ENCODE peak calls at places on chromosomes 3 and 15, in ten cellular contexts. X, D, H, K, G, Y, E, V, A and R are unnamed samples.

GRCh38 chr15:60373327-60373726 is 24.5 kb downstream of the ANXA2 start:
- DNase-seq in X (no peak), D (no peak), H (no peak), K (no peak), G (no peak), Y (no peak), E (no peak), V (no peak), A (no peak), R (no peak)

GRCh38 chr3:64803469-64803868 is 115.7 kb upstream of the ADAMTS9 start:
- DNase-seq in X (no peak), D (no peak), H (no peak), K (no peak), G (no peak), Y (no peak), E (no peak), V (no peak), A (no peak), R (no peak)

GRCh38 chr15:49361370-49361769 is 61.7 kb upstream of the FGF7 start:
- DNase-seq in X (no peak), D (no peak), H (no peak), K (no peak), G (no peak), Y (no peak), E (no peak), V (no peak), A (no peak), R (peak; percentile 14)

GRCh38 chr3:69137006-69137405 is 14.6 kb upstream of the LMOD3 start:
- DNase-seq in X (peak; percentile 4), D (no peak), H (no peak), K (no peak), G (no peak), Y (no peak), E (no peak), V (peak; percentile 36), A (peak; percentile 25), R (no peak)

GRCh38 chr3:108180214-108180613 is 42.0 kb downstream of the IFT57 start:
- DNase-seq in X (no peak), D (no peak), H (no peak), K (no peak), G (no peak), Y (no peak), E (no peak), V (peak; percentile 79), A (peak; percentile 91), R (peak; percentile 61)

GRCh38 chr3:115659253-115659652 is 35.9 kb downstream of the GAP43 start:
- DNase-seq in X (no peak), D (no peak), H (no peak), K (no peak), G (no peak), Y (peak; percentile 4), E (no peak), V (no peak), A (no peak), R (no peak)

GRCh38 chr15:78241017-78241416 is 6.7 kb upstream of the ACSBG1 start:
- DNase-seq in X (peak; percentile 33), D (no peak), H (peak; percentile 86), K (peak; percentile 88), G (peak; percentile 39), Y (peak; percentile 73), E (peak; percentile 80), V (peak; percentile 59), A (peak; percentile 47), R (peak; percentile 22)

GRCh38 chr3:21407743-21408142 is 343.3 kb downstream of the ZNF385D start:
- DNase-seq in X (no peak), D (no peak), H (no peak), K (no peak), G (no peak), Y (no peak), E (no peak), V (no peak), A (no peak), R (no peak)

GRCh38 chr3:16374047-16375019 is 109.3 kb downstream of the OXNAD1 start:
- DNase-seq in X (no peak), D (no peak), H (no peak), K (no peak), G (no peak), Y (peak; percentile 80), E (no peak), V (no peak), A (no peak), R (no peak)

GRCh38 chr3:122245513-122246174 is 62.2 kb downstream of the CASR start:
- DNase-seq in X (peak; percentile 30), D (no peak), H (no peak), K (no peak), G (no peak), Y (peak; percentile 46), E (no peak), V (peak; percentile 78), A (peak; percentile 84), R (no peak)

GRCh38 chr3:36859494-36859893 is 85.4 kb downstream of the TRANK1 start:
- DNase-seq in X (no peak), D (no peak), H (no peak), K (no peak), G (no peak), Y (no peak), E (no peak), V (no peak), A (no peak), R (no peak)

GRCh38 chr3:36866358-36866757 is 78.5 kb downstream of the TRANK1 start:
- DNase-seq in X (no peak), D (no peak), H (no peak), K (no peak), G (no peak), Y (no peak), E (peak; percentile 14), V (no peak), A (peak; percentile 59), R (no peak)

GRCh38 chr3:36868614-36869436 is 76.0 kb downstream of the TRANK1 start:
- DNase-seq in X (peak; percentile 32), D (peak; percentile 16), H (no peak), K (peak; percentile 58), G (no peak), Y (peak; percentile 67), E (peak; percentile 78), V (peak; percentile 63), A (peak; percentile 34), R (peak; percentile 11)

GRCh38 chr3:36867810-36868209 is 77.0 kb downstream of the TRANK1 start:
- DNase-seq in X (no peak), D (no peak), H (no peak), K (no peak), G (no peak), Y (no peak), E (no peak), V (no peak), A (no peak), R (no peak)

DNA sequence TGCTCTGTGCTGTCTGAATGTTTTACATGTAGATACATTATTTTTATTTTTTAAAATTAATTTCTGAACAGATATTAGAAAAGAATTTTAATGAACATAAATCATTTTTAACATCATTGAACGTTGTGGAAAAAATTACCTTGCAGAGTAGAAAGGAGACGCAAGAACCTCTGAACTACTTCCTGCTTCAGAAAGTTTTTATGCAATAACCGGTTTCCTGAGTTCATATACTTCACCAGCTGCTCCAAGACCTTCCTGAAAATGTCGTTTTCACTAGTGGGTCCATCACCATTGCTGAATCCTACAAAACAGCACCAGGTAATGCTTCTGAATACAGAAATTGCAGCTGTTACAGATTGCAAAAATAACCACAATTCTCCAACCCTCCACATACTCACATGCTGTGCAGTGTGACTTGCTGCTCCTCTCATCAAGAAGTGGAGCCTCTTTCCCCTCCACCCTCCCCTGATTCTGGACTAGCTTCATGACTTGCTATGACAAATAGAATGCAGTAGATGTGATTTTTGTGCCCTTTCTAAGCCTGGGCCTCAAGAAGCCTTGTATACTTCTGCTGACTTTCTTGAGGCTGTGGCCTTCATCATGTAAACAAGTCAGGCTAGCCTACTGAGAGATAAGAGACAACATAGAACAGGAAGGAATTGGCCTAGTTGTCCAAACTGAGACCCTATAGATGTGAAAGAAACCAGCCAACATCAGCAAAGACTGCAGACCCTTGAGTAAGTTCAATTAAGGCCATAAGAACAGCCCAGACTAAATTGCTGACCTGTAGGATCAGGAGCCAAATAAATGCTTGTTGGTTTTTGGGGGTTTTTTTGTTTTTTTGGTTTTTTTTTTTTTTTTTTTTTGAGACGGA is 80.4 kb downstream of the TRANK1 start:
- DNase-seq in X (no peak), D (no peak), H (no peak), K (no peak), G (no peak), Y (no peak), E (no peak), V (no peak), A (no peak), R (no peak)
- H3K4me3 ChIP-seq in X (no peak overlapping the region), D (no peak overlapping the region), H (no peak overlapping the region), K (no peak overlapping the region), G (no peak overlapping the region), Y (no peak overlapping the region), E (no peak overlapping the region), V (no peak overlapping the region), A (no peak overlapping the region), R (no peak overlapping the region)

DNA sequence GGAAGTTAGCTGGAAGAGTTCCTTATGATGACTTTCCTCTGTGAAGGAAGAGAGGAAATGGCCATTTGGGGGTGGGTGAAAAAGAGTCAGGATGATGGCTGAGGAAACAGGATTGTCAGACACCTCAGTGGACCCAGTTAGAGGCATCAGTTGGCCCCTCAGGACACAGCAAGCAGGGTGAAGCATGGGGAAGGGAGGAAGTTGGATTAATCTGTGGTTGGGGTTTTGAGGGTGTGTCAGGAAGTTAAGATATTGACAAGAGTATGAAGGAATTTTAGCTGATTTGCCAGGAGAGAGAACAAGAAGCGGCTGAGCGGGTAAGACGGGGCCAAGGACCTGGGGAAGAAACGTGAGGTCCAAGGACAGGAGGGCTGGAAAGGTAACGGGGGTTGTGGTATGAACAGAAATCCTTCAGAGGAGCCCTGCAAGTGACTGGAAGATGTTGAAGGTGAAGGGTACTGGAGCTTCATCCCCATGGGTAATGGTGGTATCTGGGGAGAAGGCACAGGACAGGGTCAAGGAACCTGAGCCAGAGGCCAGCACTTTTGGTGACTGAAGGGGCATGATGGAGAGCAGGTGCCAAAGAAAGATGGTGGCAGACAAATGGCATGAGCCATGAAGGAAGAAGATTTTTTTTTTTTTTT is 2.7 kb downstream of the UQCC5 start:
- DNase-seq in X (no peak), D (no peak), H (no peak), K (no peak), G (no peak), Y (no peak), E (no peak), V (no peak), A (no peak), R (no peak)
- H3K4me3 ChIP-seq in X (no peak overlapping the region), D (no peak overlapping the region), H (peak overlapping the region; percentile 83), K (no peak overlapping the region), G (no peak overlapping the region), Y (no peak overlapping the region), E (no peak overlapping the region), V (no peak overlapping the region), A (no peak overlapping the region), R (no peak overlapping the region)

GRCh38 chr3:56802411-56802745 is 629 bp upstream of the ARHGEF3 start:
- DNase-seq in X (no peak), D (no peak), H (no peak), K (no peak), G (no peak), Y (no peak), E (no peak), V (no peak), A (no peak), R (no peak)
- H3K4me3 ChIP-seq in X (no peak overlapping the region), D (no peak overlapping the region), H (peak overlapping the region; percentile 92), K (peak overlapping the region; percentile 75), G (peak overlapping the region; percentile 72), Y (peak overlapping the region; percentile 72), E (peak overlapping the region; percentile 51), V (peak overlapping the region; percentile 73), A (peak overlapping the region; percentile 47), R (peak overlapping the region; percentile 67)

DNA sequence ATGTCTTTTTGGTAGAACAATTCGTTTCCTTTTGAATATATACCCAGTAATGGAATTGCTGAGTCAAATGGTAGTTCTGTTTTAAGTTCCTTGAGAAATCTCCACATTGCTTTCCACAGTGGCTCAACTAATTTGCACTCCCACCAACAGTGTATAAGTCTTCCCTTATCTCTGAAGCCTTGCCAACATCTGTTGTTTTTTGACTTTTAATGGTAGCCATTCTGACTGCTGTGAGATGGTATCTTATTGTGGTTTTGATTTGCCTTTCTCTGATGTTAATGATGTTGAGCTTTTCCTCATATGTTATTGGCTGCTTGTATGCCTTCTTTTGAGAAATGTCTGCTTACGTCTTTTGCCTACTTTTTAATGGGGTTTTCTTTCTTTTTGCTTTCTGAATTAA is 270.6 kb upstream of the MEIS2 start:
- DNase-seq in X (no peak), D (no peak), H (no peak), K (no peak), G (no peak), Y (no peak), E (no peak), V (no peak), A (no peak), R (no peak)
- H3K4me3 ChIP-seq in X (no peak overlapping the region), D (no peak overlapping the region), H (no peak overlapping the region), K (no peak overlapping the region), G (no peak overlapping the region), Y (no peak overlapping the region), E (no peak overlapping the region), V (no peak overlapping the region), A (no peak overlapping the region), R (no peak overlapping the region)